ENCODE peak calls at places on chromosomes 6 and 20, in seven cellular contexts. One of them, this sample, is unnamed.

GRCh38 chr6:106370639-106371038 is 10.1 kb downstream of the CRYBG1 start:
- DNase-seq in SK-N-SH: no peak
- DNase-seq in GM23248: peak
- DNase-seq in PC-3: peak
- DNase-seq in neural progenitor cell: no peak
- DNase-seq in HCT116: peak
- DNase-seq in OCI-LY7: no peak
- DNase-seq in this sample: no peak

GRCh38 chr6:90294989-90295853 is 1.4 kb downstream of the BACH2 start:
- DNase-seq in OCI-LY7: peak
- DNase-seq in neural progenitor cell: peak
- DNase-seq in PC-3: peak
- DNase-seq in HCT116: no peak
- DNase-seq in SK-N-SH: peak
- DNase-seq in GM23248: peak
- DNase-seq in this sample: peak

GRCh38 chr6:34663887-34664269 is 32.7 kb downstream of the ILRUN start:
- DNase-seq in GM23248: peak
- DNase-seq in neural progenitor cell: no peak
- DNase-seq in HCT116: no peak
- DNase-seq in PC-3: no peak
- DNase-seq in SK-N-SH: no peak
- DNase-seq in OCI-LY7: no peak
- DNase-seq in this sample: no peak

GRCh38 chr6:21900730-21901129 is 307.2 kb downstream of the SOX4 start:
- DNase-seq in GM23248: peak
- DNase-seq in SK-N-SH: no peak
- DNase-seq in neural progenitor cell: no peak
- DNase-seq in OCI-LY7: no peak
- DNase-seq in PC-3: peak
- DNase-seq in HCT116: no peak
- DNase-seq in this sample: no peak

GRCh38 chr20:38127011-38127621 is 38.0 kb downstream of the TGM2 start:
- DNase-seq in neural progenitor cell: no peak
- DNase-seq in GM23248: peak
- DNase-seq in HCT116: peak
- DNase-seq in SK-N-SH: no peak
- DNase-seq in PC-3: peak
- DNase-seq in OCI-LY7: no peak
- DNase-seq in this sample: no peak

GRCh38 chr6:149037026-149037734 is 280.3 kb upstream of the TAB2 start:
- DNase-seq in OCI-LY7: no peak
- DNase-seq in neural progenitor cell: peak
- DNase-seq in SK-N-SH: no peak
- DNase-seq in GM23248: no peak
- DNase-seq in PC-3: no peak
- DNase-seq in HCT116: no peak
- DNase-seq in this sample: no peak

GRCh38 chr6:38603966-38604365 is 35.8 kb downstream of the BTBD9 start:
- DNase-seq in SK-N-SH: no peak
- DNase-seq in GM23248: no peak
- DNase-seq in neural progenitor cell: no peak
- DNase-seq in PC-3: no peak
- DNase-seq in HCT116: no peak
- DNase-seq in OCI-LY7: no peak
- DNase-seq in this sample: no peak

GRCh38 chr6:160457843-160458242 is 109.7 kb downstream of the SLC22A3 start:
- DNase-seq in PC-3: no peak
- DNase-seq in GM23248: no peak
- DNase-seq in OCI-LY7: no peak
- DNase-seq in HCT116: no peak
- DNase-seq in neural progenitor cell: no peak
- DNase-seq in SK-N-SH: no peak
- DNase-seq in this sample: no peak

GRCh38 chr6:52423971-52424381 is 3.8 kb downstream of the EFHC1 start:
- DNase-seq in neural progenitor cell: no peak
- DNase-seq in HCT116: no peak
- DNase-seq in PC-3: peak
- DNase-seq in SK-N-SH: no peak
- DNase-seq in OCI-LY7: no peak
- DNase-seq in GM23248: peak
- DNase-seq in this sample: no peak

GRCh38 chr6:129515004-129515403 is 195.0 kb downstream of the ARHGAP18 start:
- DNase-seq in HCT116: no peak
- DNase-seq in PC-3: no peak
- DNase-seq in OCI-LY7: no peak
- DNase-seq in GM23248: no peak
- DNase-seq in SK-N-SH: no peak
- DNase-seq in neural progenitor cell: no peak
- DNase-seq in this sample: no peak

GRCh38 chr6:5968817-5969726 is 37.7 kb downstream of the NRN1 start:
- DNase-seq in OCI-LY7: no peak
- DNase-seq in SK-N-SH: no peak
- DNase-seq in neural progenitor cell: no peak
- DNase-seq in GM23248: peak
- DNase-seq in PC-3: peak
- DNase-seq in HCT116: peak
- DNase-seq in this sample: peak

GRCh38 chr6:145813285-145814034 is 1.1 kb downstream of the FBXO30 start:
- DNase-seq in HCT116: no peak
- DNase-seq in GM23248: peak
- DNase-seq in neural progenitor cell: no peak
- DNase-seq in PC-3: peak
- DNase-seq in OCI-LY7: peak
- DNase-seq in SK-N-SH: peak
- DNase-seq in this sample: no peak

GRCh38 chr20:25040438-25040831 is 17.5 kb downstream of the ACSS1 start:
- DNase-seq in neural progenitor cell: no peak
- DNase-seq in PC-3: peak
- DNase-seq in GM23248: peak
- DNase-seq in OCI-LY7: no peak
- DNase-seq in HCT116: no peak
- DNase-seq in SK-N-SH: no peak
- DNase-seq in this sample: no peak

GRCh38 chr6:148423601-148424270 is 81.1 kb downstream of the SASH1 start:
- DNase-seq in neural progenitor cell: no peak
- DNase-seq in OCI-LY7: peak
- DNase-seq in SK-N-SH: no peak
- DNase-seq in PC-3: no peak
- DNase-seq in GM23248: no peak
- DNase-seq in HCT116: no peak
- DNase-seq in this sample: no peak

GRCh38 chr6:3230275-3231212 is 3.1 kb upstream of the TUBB2B start:
- DNase-seq in OCI-LY7: no peak
- DNase-seq in GM23248: peak
- DNase-seq in HCT116: no peak
- DNase-seq in SK-N-SH: peak
- DNase-seq in neural progenitor cell: peak
- DNase-seq in PC-3: no peak
- DNase-seq in this sample: no peak

GRCh38 chr20:3716195-3716834 is 3.9 kb upstream of the SIGLEC1 start:
- DNase-seq in PC-3: peak
- DNase-seq in SK-N-SH: peak
- DNase-seq in OCI-LY7: peak
- DNase-seq in GM23248: peak
- DNase-seq in neural progenitor cell: peak
- DNase-seq in HCT116: peak
- DNase-seq in this sample: peak

GRCh38 chr6:78398292-78398691 is 469.1 kb upstream of the IRAK1BP1 start:
- DNase-seq in SK-N-SH: no peak
- DNase-seq in neural progenitor cell: no peak
- DNase-seq in HCT116: no peak
- DNase-seq in PC-3: no peak
- DNase-seq in OCI-LY7: no peak
- DNase-seq in GM23248: no peak
- DNase-seq in this sample: no peak

GRCh38 chr20:63740070-63740500 is 509 bp downstream of the SLC2A4RG start:
- DNase-seq in GM23248: peak
- DNase-seq in neural progenitor cell: peak
- DNase-seq in SK-N-SH: peak
- DNase-seq in HCT116: no peak
- DNase-seq in PC-3: peak
- DNase-seq in OCI-LY7: peak
- DNase-seq in this sample: no peak

GRCh38 chr20:3777726-3778629 is 3.3 kb downstream of the SPEF1 start:
- DNase-seq in PC-3: peak
- DNase-seq in OCI-LY7: no peak
- DNase-seq in neural progenitor cell: peak
- DNase-seq in SK-N-SH: peak
- DNase-seq in HCT116: no peak
- DNase-seq in GM23248: peak
- DNase-seq in this sample: no peak

GRCh38 chr6:137423444-137424168 is 70.6 kb downstream of the OLIG3 start:
- DNase-seq in GM23248: no peak
- DNase-seq in OCI-LY7: peak
- DNase-seq in HCT116: no peak
- DNase-seq in SK-N-SH: no peak
- DNase-seq in neural progenitor cell: no peak
- DNase-seq in PC-3: no peak
- DNase-seq in this sample: no peak

GRCh38 chr6:26202201-26202611 is 115.0 kb downstream of the HFE start:
- DNase-seq in HCT116: no peak
- DNase-seq in PC-3: no peak
- DNase-seq in SK-N-SH: no peak
- DNase-seq in OCI-LY7: peak
- DNase-seq in neural progenitor cell: no peak
- DNase-seq in GM23248: no peak
- DNase-seq in this sample: no peak

GRCh38 chr6:104166055-104166668 is 693.6 kb downstream of the HACE1 start:
- DNase-seq in neural progenitor cell: no peak
- DNase-seq in PC-3: no peak
- DNase-seq in HCT116: no peak
- DNase-seq in OCI-LY7: no peak
- DNase-seq in GM23248: no peak
- DNase-seq in SK-N-SH: no peak
- DNase-seq in this sample: no peak

GRCh38 chr6:44221961-44222335 is 1.4 kb upstream of the SLC29A1 start:
- DNase-seq in OCI-LY7: no peak
- DNase-seq in PC-3: no peak
- DNase-seq in neural progenitor cell: no peak
- DNase-seq in HCT116: no peak
- DNase-seq in GM23248: no peak
- DNase-seq in SK-N-SH: no peak
- DNase-seq in this sample: no peak

GRCh38 chr20:62413025-62413580 is 6.0 kb upstream of the CABLES2 start:
- DNase-seq in PC-3: no peak
- DNase-seq in neural progenitor cell: no peak
- DNase-seq in HCT116: no peak
- DNase-seq in OCI-LY7: no peak
- DNase-seq in SK-N-SH: no peak
- DNase-seq in GM23248: no peak
- DNase-seq in this sample: no peak
- TF ChIP-seq EZH2phosphoT487 in PC-3: no peak
- TF ChIP-seq EZH2phosphoT487 in neural progenitor cell: no peak
- TF ChIP-seq EZH2phosphoT487 in HCT116: no peak
- TF ChIP-seq EZH2phosphoT487 in OCI-LY7: no peak
- TF ChIP-seq EZH2phosphoT487 in SK-N-SH: no peak
- TF ChIP-seq EZH2phosphoT487 in GM23248: no peak
- TF ChIP-seq EZH2phosphoT487 in this sample: no peak

DNA sequence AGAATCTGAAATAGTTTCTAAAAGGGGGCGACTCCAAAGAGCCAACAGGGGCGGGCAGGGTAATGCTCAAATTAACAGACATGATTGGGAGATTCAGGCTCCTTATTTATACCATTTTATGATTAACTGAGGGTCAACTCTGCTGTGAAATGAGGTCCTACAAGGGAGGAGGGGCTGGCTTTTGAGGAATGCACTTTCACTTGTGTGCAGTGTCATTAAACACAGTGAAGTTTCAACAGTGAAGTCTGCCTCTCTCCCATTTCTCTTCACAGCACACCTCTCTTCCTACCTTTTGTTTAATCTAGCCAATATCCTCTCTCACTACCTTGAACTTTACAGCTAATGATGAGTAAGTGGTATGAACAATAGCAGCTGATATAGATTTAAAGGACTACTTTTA is 557.3 kb upstream of the CITED2 start:
- DNase-seq in PC-3: peak
- DNase-seq in OCI-LY7: no peak
- DNase-seq in SK-N-SH: no peak
- DNase-seq in GM23248: no peak
- DNase-seq in neural progenitor cell: no peak
- DNase-seq in HCT116: no peak
- DNase-seq in this sample: no peak
- TF ChIP-seq EZH2phosphoT487 in PC-3: no peak
- TF ChIP-seq EZH2phosphoT487 in OCI-LY7: no peak
- TF ChIP-seq EZH2phosphoT487 in SK-N-SH: no peak
- TF ChIP-seq EZH2phosphoT487 in GM23248: no peak
- TF ChIP-seq EZH2phosphoT487 in neural progenitor cell: no peak
- TF ChIP-seq EZH2phosphoT487 in HCT116: no peak
- TF ChIP-seq EZH2phosphoT487 in this sample: no peak

GRCh38 chr6:84967965-84968364 is 203.6 kb upstream of the TBX18 start:
- DNase-seq in PC-3: no peak
- DNase-seq in HCT116: no peak
- DNase-seq in neural progenitor cell: no peak
- DNase-seq in SK-N-SH: no peak
- DNase-seq in OCI-LY7: no peak
- DNase-seq in GM23248: no peak
- DNase-seq in this sample: no peak

GRCh38 chr6:84967389-84967788 is 203.0 kb upstream of the TBX18 start:
- DNase-seq in GM23248: peak
- DNase-seq in neural progenitor cell: peak
- DNase-seq in SK-N-SH: peak
- DNase-seq in OCI-LY7: peak
- DNase-seq in PC-3: peak
- DNase-seq in HCT116: peak
- DNase-seq in this sample: peak
- TF ChIP-seq EZH2phosphoT487 in GM23248: no peak
- TF ChIP-seq EZH2phosphoT487 in neural progenitor cell: no peak
- TF ChIP-seq EZH2phosphoT487 in SK-N-SH: no peak
- TF ChIP-seq EZH2phosphoT487 in OCI-LY7: no peak
- TF ChIP-seq EZH2phosphoT487 in PC-3: no peak
- TF ChIP-seq EZH2phosphoT487 in HCT116: no peak
- TF ChIP-seq EZH2phosphoT487 in this sample: no peak

DNA sequence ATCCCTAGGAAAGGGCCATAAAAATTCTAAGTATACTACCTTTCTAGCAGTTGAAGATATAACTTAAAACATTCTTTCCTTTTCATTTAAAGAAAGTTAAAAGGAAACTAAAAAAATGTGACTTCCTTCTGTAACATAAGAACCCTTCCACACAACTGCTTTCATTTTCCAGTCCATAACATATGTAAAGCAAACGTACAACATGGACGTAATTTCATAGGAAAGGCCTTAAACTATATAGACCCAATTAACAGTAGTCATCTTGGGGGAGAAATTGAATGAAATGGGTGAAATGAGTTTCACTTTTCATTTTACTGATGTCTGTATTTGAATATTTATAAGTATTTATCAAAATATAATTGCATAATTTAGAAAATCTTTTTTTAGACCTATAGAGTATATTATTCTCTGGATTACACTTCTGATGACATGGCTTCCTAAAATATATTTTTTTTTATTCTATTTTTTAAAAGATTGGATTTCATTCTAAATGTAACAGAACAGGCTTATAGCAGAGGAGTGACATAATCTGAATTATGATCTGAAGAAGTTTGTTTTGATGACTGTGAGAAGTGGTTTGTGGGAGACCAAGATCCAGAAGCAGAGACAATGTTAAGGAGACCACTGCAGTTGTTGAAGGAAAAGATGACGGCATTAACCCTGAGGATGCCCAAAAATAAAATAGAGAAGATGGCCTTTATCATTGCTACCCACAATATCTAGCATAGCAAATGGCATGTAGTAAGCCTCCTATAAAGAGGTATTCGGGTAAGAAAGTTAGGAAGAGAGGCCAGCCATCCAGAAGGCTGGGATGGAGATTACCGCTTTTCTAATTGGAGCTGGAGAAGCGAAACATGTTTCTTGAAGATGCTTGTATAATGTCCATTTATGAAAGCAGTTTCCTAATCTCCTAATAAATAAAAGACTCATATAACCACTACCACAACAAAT is 260.4 kb downstream of the PTPRK start:
- DNase-seq in GM23248: peak
- DNase-seq in neural progenitor cell: no peak
- DNase-seq in HCT116: no peak
- DNase-seq in OCI-LY7: no peak
- DNase-seq in SK-N-SH: no peak
- DNase-seq in PC-3: no peak
- DNase-seq in this sample: peak
- TF ChIP-seq EZH2phosphoT487 in GM23248: no peak
- TF ChIP-seq EZH2phosphoT487 in neural progenitor cell: no peak
- TF ChIP-seq EZH2phosphoT487 in HCT116: no peak
- TF ChIP-seq EZH2phosphoT487 in OCI-LY7: no peak
- TF ChIP-seq EZH2phosphoT487 in SK-N-SH: no peak
- TF ChIP-seq EZH2phosphoT487 in PC-3: no peak
- TF ChIP-seq EZH2phosphoT487 in this sample: no peak

This sample was measured in MM.1S.